ENCODE peak calls at places on chromosomes 7 and 10, in five cellular contexts. U is HepG2, S is NT2/D1, H is H1, B is GM12878. F is an unnamed sample.

GRCh38 chr7:12210179-12211053 is 678 bp upstream of the TMEM106B start:
- DNase-seq in U (peak), S (no peak), H (no peak), B (no peak), F (no peak)

GRCh38 chr10:119651514-119652327 is 541 bp downstream of the BAG3 start:
- DNase-seq in U (no peak), S (no peak), H (peak), B (no peak), F (peak)

GRCh38 chr10:44589931-44590330 is 205.0 kb upstream of the CXCL12 start:
- DNase-seq in U (no peak), S (no peak), H (no peak), B (no peak), F (peak)

GRCh38 chr7:150425670-150426069 is 24.8 kb upstream of the GIMAP8 start:
- DNase-seq in U (no peak), S (no peak), H (no peak), B (no peak), F (no peak)

GRCh38 chr10:784759-785538 is 95.5 kb upstream of the DIP2C start:
- DNase-seq in U (no peak), S (no peak), H (peak), B (no peak), F (peak)

GRCh38 chr10:124064676-124065075 is 28.7 kb downstream of the CHST15 start:
- DNase-seq in U (no peak), S (no peak), H (no peak), B (no peak), F (no peak)

GRCh38 chr7:65978891-65979582 is 3.0 kb downstream of the GUSB start:
- DNase-seq in U (no peak), S (no peak), H (no peak), B (no peak), F (no peak)

GRCh38 chr10:71213127-71213616 is 802 bp downstream of the UNC5B start:
- DNase-seq in U (no peak), S (no peak), H (peak), B (no peak), F (no peak)

GRCh38 chr10:53403688-53404087 is 631.1 kb upstream of the MBL2 start:
- DNase-seq in U (no peak), S (no peak), H (no peak), B (no peak), F (no peak)

GRCh38 chr7:94618134-94618533 is 37.8 kb downstream of the SGCE start:
- DNase-seq in U (no peak), S (no peak), H (no peak), B (no peak), F (no peak)

GRCh38 chr7:94621120-94621519 is 34.8 kb downstream of the SGCE start:
- DNase-seq in U (no peak), S (no peak), H (no peak), B (no peak), F (no peak)

GRCh38 chr7:94615641-94616040 is 40.3 kb downstream of the SGCE start:
- DNase-seq in U (no peak), S (no peak), H (no peak), B (no peak), F (no peak)

GRCh38 chr7:94623820-94624219 is 32.1 kb downstream of the SGCE start:
- DNase-seq in U (peak), S (no peak), H (no peak), B (no peak), F (no peak)

GRCh38 chr7:94620703-94621118 is 35.2 kb downstream of the SGCE start:
- DNase-seq in U (peak), S (no peak), H (no peak), B (peak), F (no peak)
- TF ChIP-seq SUZ12 in U (no peak), S (no peak), H (no peak), B (no peak), F (no peak)

GRCh38 chr7:98312201-98312600 is 30.7 kb downstream of the BRI3 start:
- DNase-seq in U (no peak), S (no peak), H (no peak), B (no peak), F (no peak)

GRCh38 chr7:98315318-98315993 is 34.0 kb downstream of the BRI3 start:
- DNase-seq in U (no peak), S (no peak), H (no peak), B (peak), F (no peak)

GRCh38 chr7:98319176-98319575 is 37.7 kb downstream of the BRI3 start:
- DNase-seq in U (no peak), S (no peak), H (no peak), B (no peak), F (no peak)

GRCh38 chr7:98317366-98318040 is 36.0 kb downstream of the BRI3 start:
- DNase-seq in U (no peak), S (no peak), H (no peak), B (no peak), F (no peak)

GRCh38 chr7:98314469-98314868 is 33.0 kb downstream of the BRI3 start:
- DNase-seq in U (no peak), S (no peak), H (no peak), B (no peak), F (no peak)
- TF ChIP-seq SUZ12 in U (no peak), S (no peak), H (no peak), B (no peak), F (no peak)

DNA sequence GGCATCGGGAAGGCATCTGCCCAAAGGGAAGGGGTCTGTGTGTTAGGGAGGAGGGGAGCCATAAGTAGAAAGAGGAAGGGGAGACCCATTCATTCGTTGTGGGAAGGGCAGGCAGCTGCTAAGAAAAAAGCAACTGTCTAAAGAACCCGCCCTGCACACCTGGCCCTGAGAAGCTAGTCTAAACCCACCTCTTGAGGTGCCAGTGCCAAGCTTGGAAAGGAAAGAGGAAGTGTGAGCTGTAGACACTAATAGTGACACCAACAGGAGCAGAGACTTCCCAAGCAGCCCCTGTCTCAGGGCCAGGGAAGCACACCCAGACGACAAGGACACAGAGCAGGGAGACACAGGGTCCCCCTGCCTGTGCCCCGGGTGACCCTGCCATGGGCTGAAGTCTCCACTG is 40.8 kb upstream of the PRSS58 start:
- DNase-seq in U (no peak), S (no peak), H (no peak), B (no peak), F (no peak)
- TF ChIP-seq SUZ12 in U (no peak), S (no peak), H (no peak), B (no peak), F (no peak)

DNA sequence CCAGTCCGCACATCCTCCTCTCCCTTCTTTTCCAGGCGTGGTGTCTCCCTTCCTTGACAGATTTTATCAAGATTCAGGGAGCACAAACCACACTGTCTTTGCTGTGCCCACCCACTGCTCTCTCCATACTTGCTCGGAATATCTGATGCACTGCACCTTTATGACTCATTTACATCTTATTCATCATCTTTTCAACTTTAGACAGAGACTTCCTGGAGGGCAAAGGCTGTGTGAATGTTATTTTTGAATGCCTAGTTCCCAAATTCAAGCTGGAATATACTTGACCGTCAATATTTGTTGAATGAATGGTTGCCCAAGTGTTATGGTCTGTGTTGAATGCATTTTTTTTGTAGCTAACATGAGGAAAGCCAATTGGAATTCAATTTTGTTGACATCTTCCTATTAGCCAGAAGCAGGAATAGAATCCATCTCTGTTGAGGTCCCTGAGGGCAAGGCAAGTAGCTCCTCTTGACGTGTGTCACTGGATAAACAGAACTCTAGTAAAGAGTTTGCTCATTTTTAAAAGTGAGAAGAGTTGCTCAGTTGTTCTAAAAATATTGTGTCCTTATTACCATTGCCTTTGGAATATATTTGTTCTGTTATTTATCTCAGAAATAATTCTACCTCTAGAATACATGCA is 95.0 kb downstream of the KLF6 start:
- DNase-seq in U (no peak), S (no peak), H (no peak), B (no peak), F (no peak)
- TF ChIP-seq SUZ12 in U (no peak), S (no peak), H (no peak), B (no peak), F (no peak)

GRCh38 chr7:23895666-23896096 is 185.7 kb downstream of the STK31 start:
- DNase-seq in U (no peak), S (no peak), H (no peak), B (no peak), F (no peak)

GRCh38 chr7:23898619-23899018 is 188.6 kb downstream of the STK31 start:
- DNase-seq in U (no peak), S (no peak), H (no peak), B (no peak), F (no peak)

GRCh38 chr7:23893172-23893941 is 183.3 kb downstream of the STK31 start:
- DNase-seq in U (no peak), S (no peak), H (no peak), B (no peak), F (no peak)

GRCh38 chr7:23894891-23895569 is 185.0 kb downstream of the STK31 start:
- DNase-seq in U (no peak), S (no peak), H (no peak), B (no peak), F (no peak)

GRCh38 chr7:23893942-23894890 is 184.2 kb downstream of the STK31 start:
- DNase-seq in U (no peak), S (no peak), H (no peak), B (peak), F (no peak)
- TF ChIP-seq SUZ12 in U (no peak), S (no peak), H (no peak), B (no peak), F (no peak)

GRCh38 chr7:79434867-79435266 is 18.6 kb downstream of the MAGI2 start:
- DNase-seq in U (peak), S (no peak), H (no peak), B (no peak), F (no peak)
- TF ChIP-seq SUZ12 in U (no peak), S (no peak), H (no peak), B (no peak), F (no peak)

GRCh38 chr7:17058568-17058967 is 176.8 kb upstream of the AGR3 start:
- DNase-seq in U (no peak), S (no peak), H (no peak), B (no peak), F (no peak)
- TF ChIP-seq SUZ12 in U (no peak), S (no peak), H (no peak), B (no peak), F (no peak)

DNA sequence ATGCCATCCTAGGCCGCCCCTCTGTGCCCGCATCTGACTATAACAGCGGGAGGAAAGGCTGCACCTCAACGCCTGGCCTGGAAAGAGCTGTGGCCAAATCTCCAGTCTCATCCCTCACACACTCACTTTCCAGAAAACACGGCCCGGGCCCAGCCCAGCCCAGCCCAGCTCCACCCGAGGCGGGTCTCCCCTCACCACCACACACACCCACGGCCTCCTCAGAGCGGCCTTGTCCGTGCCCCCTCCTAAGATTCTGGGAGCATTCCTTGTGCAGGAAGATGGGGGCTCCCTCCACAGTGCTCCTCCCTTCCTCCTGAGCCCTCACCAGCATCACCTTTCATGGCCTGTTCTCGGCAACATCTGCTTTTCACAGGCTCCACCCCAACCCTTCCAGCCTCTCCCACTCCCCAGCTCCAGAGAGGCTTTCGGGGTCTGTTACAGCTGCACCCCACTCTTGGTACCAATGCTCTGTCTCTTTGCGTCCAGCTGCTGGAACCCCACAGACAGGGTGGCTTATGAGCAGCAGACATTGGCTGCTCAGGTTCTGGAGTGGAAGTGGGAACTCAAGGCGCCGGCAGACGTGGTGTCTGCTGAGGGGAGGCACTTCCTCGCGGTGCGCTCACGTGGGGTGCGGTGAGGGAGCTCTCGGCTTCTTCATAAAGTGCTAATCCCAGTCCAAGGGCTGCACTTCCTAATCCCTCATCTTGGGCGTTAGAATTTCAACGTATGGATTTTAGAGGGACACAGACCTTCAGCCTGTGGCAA is 185.5 kb downstream of the ELFN1 start:
- DNase-seq in U (no peak), S (no peak), H (no peak), B (no peak), F (no peak)
- TF ChIP-seq SUZ12 in U (no peak), S (no peak), H (no peak), B (no peak), F (no peak)

F was measured in HEK293T.